ENCODE peak calls at places on chromosomes 11 and 22, in six cellular contexts. A, H, U, Q, L and E are unnamed samples.

GRCh38 chr11:129595043-129595962 is 219.7 kb downstream of the BARX2 start:
- DNase-seq in A (no peak), H (no peak), U (no peak), Q (no peak), L (no peak), E (no peak)

GRCh38 chr11:134275534-134276395 is at the start of gene GLB1L3:
- DNase-seq in A (peak), H (peak), U (no peak), Q (peak), L (peak), E (peak)

GRCh38 chr11:6283453-6284023 is 23.9 kb downstream of the CCKBR start:
- DNase-seq in A (no peak), H (no peak), U (no peak), Q (no peak), L (no peak), E (no peak)

GRCh38 chr22:28893810-28894209 is 10.4 kb downstream of the ZNRF3 start:
- DNase-seq in A (no peak), H (no peak), U (no peak), Q (peak), L (no peak), E (no peak)

GRCh38 chr22:47371263-47372090 is 609.0 kb downstream of the TBC1D22A start:
- DNase-seq in A (no peak), H (no peak), U (no peak), Q (peak), L (no peak), E (no peak)

GRCh38 chr11:46659908-46660307 is 40.5 kb downstream of the ARHGAP1 start:
- DNase-seq in A (no peak), H (no peak), U (peak), Q (peak), L (no peak), E (no peak)

GRCh38 chr22:38107692-38108515 is 2.6 kb downstream of the BAIAP2L2 start:
- DNase-seq in A (no peak), H (no peak), U (no peak), Q (no peak), L (peak), E (no peak)

GRCh38 chr22:47304191-47304831 is 541.9 kb downstream of the TBC1D22A start:
- DNase-seq in A (no peak), H (no peak), U (no peak), Q (peak), L (no peak), E (no peak)

GRCh38 chr22:32327596-32328171 is 30.0 kb upstream of the RFPL3 start:
- DNase-seq in A (peak), H (no peak), U (no peak), Q (peak), L (no peak), E (no peak)

GRCh38 chr11:108923413-108923812 is 258.5 kb downstream of the DDX10 start:
- DNase-seq in A (no peak), H (no peak), U (no peak), Q (no peak), L (no peak), E (no peak)

GRCh38 chr11:66043008-66043906 is 5.7 kb downstream of the GAL3ST3 start:
- DNase-seq in A (no peak), H (no peak), U (no peak), Q (no peak), L (no peak), E (no peak)

GRCh38 chr11:9804414-9804902 is 140.6 kb downstream of the SWAP70 start:
- DNase-seq in A (no peak), H (no peak), U (no peak), Q (no peak), L (no peak), E (no peak)

GRCh38 chr22:36610567-36610966 is 81.6 kb upstream of the EIF3D start:
- DNase-seq in A (no peak), H (no peak), U (no peak), Q (no peak), L (no peak), E (no peak)

GRCh38 chr22:29767289-29768051 is at the start of gene UQCR10:
- DNase-seq in A (peak), H (peak), U (no peak), Q (peak), L (peak), E (peak)

GRCh38 chr11:65355776-65356393 is 1.3 kb downstream of the TIGD3 start:
- DNase-seq in A (peak), H (no peak), U (no peak), Q (peak), L (peak), E (peak)

GRCh38 chr22:41369089-41369745 is 12.5 kb upstream of the TEF start:
- DNase-seq in A (no peak), H (no peak), U (no peak), Q (no peak), L (no peak), E (no peak)

GRCh38 chr22:41366323-41367014 is 15.3 kb upstream of the TEF start:
- DNase-seq in A (no peak), H (no peak), U (no peak), Q (no peak), L (no peak), E (no peak)

GRCh38 chr22:41368543-41368817 is 13.3 kb upstream of the TEF start:
- DNase-seq in A (no peak), H (no peak), U (no peak), Q (no peak), L (no peak), E (no peak)

GRCh38 chr22:41367039-41367679 is 14.6 kb upstream of the TEF start:
- DNase-seq in A (peak), H (no peak), U (peak), Q (peak), L (peak), E (no peak)

GRCh38 chr22:41367680-41368542 is 13.8 kb upstream of the TEF start:
- DNase-seq in A (no peak), H (no peak), U (no peak), Q (peak), L (peak), E (no peak)
- TF ChIP-seq CTCF in A (no peak), H (no peak), U (no peak), Q (no peak), L (no peak), E (no peak)

DNA sequence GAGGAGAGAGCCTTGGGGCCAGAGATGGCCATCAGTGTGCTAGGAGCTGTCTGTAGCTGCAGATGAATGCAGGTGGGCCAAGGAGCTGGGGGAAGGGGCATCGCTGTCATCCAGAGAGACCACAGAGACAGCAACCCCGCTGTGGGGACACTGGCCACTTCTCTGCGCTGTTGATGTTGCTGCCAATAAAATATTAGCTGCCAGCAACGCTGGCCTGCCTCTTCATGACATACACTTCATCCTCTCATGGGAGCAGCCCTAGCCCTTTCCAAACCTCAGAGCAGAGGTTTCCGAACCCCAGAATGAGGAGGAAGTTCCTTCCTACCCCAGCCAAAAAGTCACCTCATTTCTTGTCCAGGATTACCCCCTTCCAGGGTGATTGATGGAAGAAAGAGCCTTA is 106.2 kb downstream of the PARVA start:
- DNase-seq in A (no peak), H (no peak), U (no peak), Q (no peak), L (no peak), E (no peak)
- TF ChIP-seq CTCF in A (no peak), H (no peak), U (no peak), Q (no peak), L (no peak), E (no peak)

GRCh38 chr11:67373916-67374570 is 645 bp upstream of the CLCF1 start:
- DNase-seq in A (peak), H (peak), U (peak), Q (peak), L (peak), E (peak)
- TF ChIP-seq CTCF in A (peak), H (peak), U (peak), Q (no peak), L (peak), E (peak)

GRCh38 chr11:68018730-68019190 is 8.6 kb downstream of the ALDH3B1 start:
- DNase-seq in A (no peak), H (no peak), U (no peak), Q (no peak), L (no peak), E (no peak)

GRCh38 chr11:68019486-68019885 is 9.4 kb downstream of the ALDH3B1 start:
- DNase-seq in A (no peak), H (no peak), U (no peak), Q (no peak), L (no peak), E (no peak)

GRCh38 chr11:68021167-68021787 is 9.2 kb upstream of the NDUFS8 start:
- DNase-seq in A (no peak), H (no peak), U (no peak), Q (no peak), L (peak), E (no peak)

GRCh38 chr11:68022531-68022930 is 8.0 kb upstream of the NDUFS8 start:
- DNase-seq in A (no peak), H (no peak), U (no peak), Q (no peak), L (no peak), E (no peak)

DNA sequence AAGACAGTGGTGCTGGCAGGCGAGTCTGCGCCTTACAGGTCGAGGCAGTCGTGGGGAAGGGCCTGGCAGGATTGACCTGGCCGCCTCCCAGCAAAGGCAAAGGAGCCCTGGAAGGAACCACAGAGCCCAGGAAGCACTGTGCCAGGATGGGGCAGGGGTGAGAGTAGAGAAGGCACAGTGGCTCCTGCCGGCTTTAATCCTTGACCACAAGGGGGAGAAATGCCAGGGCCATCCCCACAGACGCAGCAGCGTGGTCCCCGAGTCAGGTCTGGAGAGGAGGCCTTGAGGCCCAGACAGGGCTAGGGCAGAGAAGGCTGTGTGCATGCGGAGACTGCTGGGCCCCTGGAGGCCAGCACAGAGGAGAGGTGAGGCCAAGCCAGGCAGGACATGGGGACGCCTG is 9.9 kb upstream of the NDUFS8 start:
- DNase-seq in A (peak), H (no peak), U (no peak), Q (no peak), L (no peak), E (peak)
- TF ChIP-seq CTCF in A (peak), H (peak), U (peak), Q (no peak), L (peak), E (peak)

GRCh38 chr11:73011126-73011817 is 130.8 kb downstream of the FCHSD2 start:
- DNase-seq in A (peak), H (no peak), U (no peak), Q (no peak), L (no peak), E (no peak)
- TF ChIP-seq CTCF in A (peak), H (no peak), U (no peak), Q (no peak), L (no peak), E (no peak)

DNA sequence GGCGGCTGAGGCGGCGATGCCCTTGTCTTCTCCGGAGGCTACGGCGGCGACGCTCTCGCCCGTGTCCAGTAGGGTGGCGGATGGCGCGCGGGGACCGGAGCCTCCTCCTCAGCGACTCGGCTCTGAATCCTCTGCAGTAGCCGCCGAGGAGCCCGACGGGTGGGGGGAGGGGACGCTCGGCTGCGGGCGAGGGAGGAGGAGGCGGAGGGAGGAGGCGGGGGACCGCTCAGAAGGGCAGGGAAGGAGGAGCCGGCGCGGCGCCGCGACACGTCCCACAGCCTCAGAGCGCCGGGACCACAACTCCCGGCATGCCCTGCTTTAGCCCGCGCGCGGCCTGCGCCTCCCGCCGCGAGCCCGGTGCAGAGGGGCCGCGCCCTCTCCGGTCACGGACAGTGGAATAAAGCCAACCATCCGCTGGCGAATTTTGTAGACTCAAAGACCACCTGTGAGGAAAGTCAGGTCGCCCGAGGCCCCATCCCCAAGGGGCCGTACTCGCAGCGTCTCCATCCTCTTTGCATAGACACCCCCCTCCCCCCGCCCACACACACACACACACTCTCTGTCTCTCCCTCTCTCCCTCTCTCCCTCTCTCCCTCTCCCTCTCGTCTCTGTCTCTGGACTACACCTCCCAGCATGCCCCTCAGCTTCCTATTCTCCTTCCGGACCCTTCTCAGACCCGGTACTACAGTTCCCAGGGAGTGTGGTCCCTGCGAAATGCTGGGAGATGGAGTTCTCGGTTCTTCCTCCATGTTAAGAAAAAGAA is at the start of gene FAM168A:
- DNase-seq in A (peak), H (peak), U (peak), Q (peak), L (peak), E (peak)
- TF ChIP-seq CTCF in A (no peak), H (peak), U (peak), Q (no peak), L (no peak), E (no peak)

DNA sequence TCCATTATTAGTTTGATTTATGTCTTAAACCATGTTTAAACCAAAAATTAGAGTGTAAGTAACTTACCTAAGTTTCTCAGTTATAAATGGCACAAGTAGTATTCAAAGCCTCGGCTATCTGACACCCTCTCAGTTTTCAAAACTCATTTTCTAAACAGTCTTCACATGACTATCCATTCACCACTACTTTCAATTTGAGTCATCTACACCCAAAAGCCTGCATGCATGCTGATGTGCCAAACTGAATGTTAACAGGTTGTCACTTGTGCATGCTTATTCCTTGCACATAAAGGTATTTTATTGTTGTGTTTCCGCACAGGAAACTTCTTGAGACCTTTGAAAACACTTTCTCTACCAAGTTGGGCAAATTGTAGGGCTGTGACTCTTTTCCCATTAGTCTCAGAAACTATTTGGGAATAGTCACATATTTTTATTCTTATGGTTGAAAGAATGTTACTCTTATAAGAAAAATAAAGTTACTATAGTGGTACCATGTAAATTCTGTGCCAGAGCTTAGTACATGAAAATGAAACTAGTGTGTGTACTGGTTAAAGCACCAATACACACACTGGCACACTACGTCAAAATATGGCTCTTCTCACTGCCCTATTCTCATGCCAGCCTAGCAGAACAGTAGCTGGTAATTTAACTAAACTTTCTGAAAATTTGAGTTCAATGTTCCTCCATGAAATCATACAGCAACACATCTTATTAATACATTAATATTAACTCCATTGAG is 2.2 kb upstream of the OR51E2 start:
- DNase-seq in A (no peak), H (peak), U (no peak), Q (no peak), L (no peak), E (no peak)
- TF ChIP-seq CTCF in A (no peak), H (no peak), U (no peak), Q (no peak), L (no peak), E (no peak)